ENCODE peak calls at places on chromosomes 16 and 17, in four cellular contexts. A is nephron progenitor cell, K is A549, M is lower leg skin. W is an unnamed sample.

GRCh38 chr16:70250748-70251650 is 741 bp downstream of the EXOSC6 start:
- DNase-seq in A (peak; percentile 62), K (peak; percentile 50), M (no peak), W (peak; percentile 25)

GRCh38 chr17:17345294-17345597 is 42.1 kb downstream of the NT5M start:
- DNase-seq in A (no peak), K (no peak), M (no peak), W (no peak)

GRCh38 chr17:18118633-18118975 is 10.0 kb downstream of the MYO15A start:
- DNase-seq in A (no peak), K (no peak), M (no peak), W (no peak)

GRCh38 chr16:63129411-63130125 is 1093.3 kb upstream of the CDH8 start:
- DNase-seq in A (no peak), K (no peak), M (no peak), W (no peak)

GRCh38 chr16:77195411-77195810 is 3.8 kb upstream of the SYCE1L start:
- DNase-seq in A (no peak), K (no peak), M (no peak), W (no peak)

GRCh38 chr16:46817961-46818360 is 13.0 kb downstream of the C16orf87 start:
- DNase-seq in A (no peak), K (no peak), M (no peak), W (no peak)

GRCh38 chr16:46753015-46753414 is 4.9 kb upstream of the MYLK3 start:
- DNase-seq in A (no peak), K (no peak), M (no peak), W (no peak)

GRCh38 chr17:73427198-73427597 is 115.4 kb upstream of the CDC42EP4 start:
- DNase-seq in A (no peak), K (no peak), M (no peak), W (no peak)

GRCh38 chr16:89504061-89504460 is 4.1 kb upstream of the SPG7 start:
- DNase-seq in A (no peak), K (no peak), M (no peak), W (no peak)

GRCh38 chr17:5097101-5097834 is 14.4 kb downstream of the ZNF232 start:
- DNase-seq in A (peak; percentile 74), K (no peak), M (peak; percentile 41), W (peak; percentile 68)

GRCh38 chr17:49946964-49947584 is 21.9 kb upstream of the DLX4 start:
- DNase-seq in A (no peak), K (no peak), M (no peak), W (no peak)

GRCh38 chr16:14424595-14424994 is 205.5 kb downstream of the PARN start:
- DNase-seq in A (no peak), K (no peak), M (no peak), W (no peak)

GRCh38 chr17:2828396-2829038 is 32.3 kb downstream of the RAP1GAP2 start:
- DNase-seq in A (peak; percentile 93), K (peak; percentile 91), M (peak; percentile 33), W (peak; percentile 88)

GRCh38 chr17:9241371-9241712 is 220.0 kb downstream of the NTN1 start:
- DNase-seq in A (no peak), K (no peak), M (no peak), W (no peak)

GRCh38 chr17:73255671-73256181 is 6.0 kb downstream of the CPSF4L start:
- DNase-seq in A (peak; percentile 85), K (peak; percentile 74), M (no peak), W (peak; percentile 78)

GRCh38 chr17:42845556-42845917 is 1.2 kb downstream of the AOC2 start:
- DNase-seq in A (no peak), K (no peak), M (no peak), W (no peak)

GRCh38 chr17:59899099-59899498 is 6.2 kb downstream of the RPS6KB1 start:
- DNase-seq in A (no peak), K (no peak), M (no peak), W (no peak)

GRCh38 chr16:70610273-70611223 is 35.8 kb upstream of the IL34 start:
- DNase-seq in A (no peak), K (no peak), M (no peak), W (no peak)

GRCh38 chr17:1963250-1963649 is 61.9 kb downstream of the RTN4RL1 start:
- DNase-seq in A (no peak), K (no peak), M (no peak), W (no peak)

GRCh38 chr17:82173351-82174041 is 39.1 kb downstream of the CCDC57 start:
- DNase-seq in A (peak; percentile 51), K (no peak), M (no peak), W (no peak)

GRCh38 chr17:82177276-82177675 is 35.4 kb downstream of the CCDC57 start:
- DNase-seq in A (no peak), K (no peak), M (no peak), W (no peak)

GRCh38 chr17:82177761-82178498 is 34.7 kb downstream of the CCDC57 start:
- DNase-seq in A (no peak), K (no peak), M (no peak), W (no peak)

GRCh38 chr17:82175166-82175565 is 37.5 kb downstream of the CCDC57 start:
- DNase-seq in A (no peak), K (no peak), M (no peak), W (no peak)

GRCh38 chr17:82175951-82176350 is 36.7 kb downstream of the CCDC57 start:
- DNase-seq in A (no peak), K (no peak), M (no peak), W (no peak)
- TF ChIP-seq CTCF in A (no peak), K (no peak), M (no peak), W (no peak)

DNA sequence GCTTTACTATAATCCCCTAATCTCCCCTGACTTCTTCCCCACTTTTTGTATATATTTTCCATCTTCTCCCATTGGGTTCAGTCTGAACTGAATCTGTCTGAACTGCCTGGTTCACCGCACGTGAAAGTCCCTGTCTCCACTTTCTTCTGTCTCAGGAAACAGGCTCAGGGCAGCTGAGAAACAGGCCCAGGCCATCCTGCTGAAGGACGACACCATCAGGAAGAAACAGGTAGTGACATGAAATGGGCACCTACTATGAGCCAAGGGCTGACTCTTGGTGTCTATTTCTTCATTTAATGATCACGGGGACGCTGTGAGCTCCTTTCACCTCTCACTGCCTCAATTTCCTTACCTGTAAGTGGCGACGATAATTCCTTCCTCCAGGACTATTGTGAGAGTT is 90.5 kb upstream of the HSBP1 start:
- DNase-seq in A (no peak), K (no peak), M (no peak), W (no peak)
- TF ChIP-seq CTCF in A (no peak), K (no peak), M (no peak), W (no peak)

GRCh38 chr16:73725147-73725546 is 571.5 kb upstream of the PSMD7 start:
- DNase-seq in A (no peak), K (no peak), M (no peak), W (no peak)
- TF ChIP-seq CTCF in A (no peak), K (no peak), M (no peak), W (no peak)

DNA sequence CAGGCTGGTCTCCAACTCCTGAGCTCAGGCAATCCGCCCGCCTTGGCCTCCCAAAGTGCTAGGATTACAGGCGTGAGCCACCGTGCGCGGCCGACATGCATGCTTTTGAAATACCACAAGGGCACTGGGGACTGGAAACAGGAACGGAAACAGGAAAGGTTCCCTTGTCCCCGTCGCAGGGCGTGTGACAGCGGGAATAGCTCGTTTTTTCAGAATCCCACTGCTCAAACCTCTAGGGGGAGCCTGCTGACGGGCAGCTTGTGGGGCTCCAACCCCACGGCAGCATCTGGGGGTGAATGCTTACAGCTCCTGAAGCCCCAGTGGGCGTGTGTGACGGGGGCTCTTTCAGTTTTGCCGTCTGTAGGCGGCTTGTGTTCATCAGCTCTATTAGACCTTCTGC is 18.8 kb upstream of the ASGR2 start:
- DNase-seq in A (peak; percentile 35), K (no peak), M (no peak), W (peak; percentile 43)
- TF ChIP-seq CTCF in A (peak; percentile 10), K (peak; percentile 27), M (no peak), W (peak; percentile 46)

GRCh38 chr17:66625321-66625767 is 209.6 kb upstream of the CACNG5 start:
- DNase-seq in A (no peak), K (peak; percentile 85), M (no peak), W (no peak)
- TF ChIP-seq CTCF in A (peak; percentile 46), K (peak; percentile 91), M (no peak), W (peak; percentile 72)

GRCh38 chr16:71722801-71723536 is 1.5 kb downstream of the PHLPP2 start:
- DNase-seq in A (peak; percentile 81), K (peak; percentile 77), M (peak; percentile 35), W (peak; percentile 69)
- TF ChIP-seq CTCF in A (no peak), K (no peak), M (no peak), W (no peak)

GRCh38 chr17:69335018-69335417 is 8.1 kb upstream of the ABCA5 start:
- DNase-seq in A (no peak), K (peak; percentile 39), M (no peak), W (no peak)
- TF ChIP-seq CTCF in A (no peak), K (peak; percentile 48), M (no peak), W (peak; percentile 67)

GRCh38 chr17:54172654-54173316 is 350.1 kb downstream of the KIF2B start:
- DNase-seq in A (peak; percentile 13), K (peak; percentile 5), M (no peak), W (peak; percentile 31)
- TF ChIP-seq CTCF in A (peak; percentile 33), K (peak; percentile 66), M (no peak), W (peak; percentile 78)

GRCh38 chr16:86519649-86520316 is 9.5 kb downstream of the FOXF1 start:
- DNase-seq in A (peak; percentile 81), K (peak; percentile 77), M (no peak), W (peak; percentile 71)

GRCh38 chr16:86521236-86522197 is 11.2 kb downstream of the FOXF1 start:
- DNase-seq in A (no peak), K (no peak), M (no peak), W (no peak)

GRCh38 chr16:86519007-86519648 is 8.8 kb downstream of the FOXF1 start:
- DNase-seq in A (no peak), K (no peak), M (no peak), W (no peak)

GRCh38 chr16:86522639-86523038 is 12.3 kb downstream of the FOXF1 start:
- DNase-seq in A (no peak), K (no peak), M (no peak), W (no peak)

GRCh38 chr16:86520317-86521210 is 10.2 kb downstream of the FOXF1 start:
- DNase-seq in A (no peak), K (no peak), M (no peak), W (no peak)
- TF ChIP-seq CTCF in A (no peak), K (no peak), M (no peak), W (peak; percentile 34)

W was measured in neural crest cell.